ENCODE peak calls at places on chromosomes 3 and 15, in five cellular contexts. H is activated CD8-positive, alpha-beta T cell treated with anti-CD3 and anti-CD28 coated beads for 36 hours; F is Caki2; S is NCI-H1417; W is NCI-H1092. I is an unnamed sample.

GRCh38 chr3:71581451-71581980 is 2.0 kb downstream of the FOXP1 start:
- DNase-seq in H (peak; percentile 34), F (peak; percentile 40), S (peak; percentile 62), W (no peak), I (peak; percentile 67)

GRCh38 chr3:193962986-193963683 is 172.8 kb upstream of the HES1 start:
- DNase-seq in H (no peak), F (no peak), S (no peak), W (no peak), I (no peak)

GRCh38 chr15:63250312-63250965 is 27.0 kb upstream of the APH1B start:
- DNase-seq in H (no peak), F (peak; percentile 21), S (no peak), W (no peak), I (no peak)

GRCh38 chr15:58484794-58485600 is 53.2 kb downstream of the LIPC start:
- DNase-seq in H (peak; percentile 72), F (no peak), S (no peak), W (no peak), I (no peak)

GRCh38 chr3:29203846-29204245 is 77.0 kb upstream of the RBMS3 start:
- DNase-seq in H (no peak), F (no peak), S (no peak), W (no peak), I (no peak)

GRCh38 chr3:170690133-170690981 is 104.5 kb upstream of the SLC7A14 start:
- DNase-seq in H (peak; percentile 68), F (no peak), S (peak; percentile 39), W (peak; percentile 24), I (peak; percentile 72)

GRCh38 chr3:191198480-191198879 is 561 bp upstream of the OSTN start:
- DNase-seq in H (no peak), F (no peak), S (no peak), W (no peak), I (no peak)

GRCh38 chr3:10702961-10703740 is 112.9 kb upstream of the SLC6A11 start:
- DNase-seq in H (peak; percentile 32), F (no peak), S (no peak), W (no peak), I (peak; percentile 88)

GRCh38 chr3:171614318-171614967 is 154.2 kb upstream of the TNIK start:
- DNase-seq in H (peak; percentile 14), F (peak; percentile 35), S (no peak), W (no peak), I (peak; percentile 75)

GRCh38 chr15:92637621-92638020 is 18.0 kb downstream of the FAM174B start:
- DNase-seq in H (no peak), F (no peak), S (peak; percentile 39), W (peak; percentile 43), I (peak; percentile 41)

GRCh38 chr3:185851046-185851445 is 26.2 kb upstream of the IGF2BP2 start:
- DNase-seq in H (no peak), F (no peak), S (no peak), W (no peak), I (no peak)

GRCh38 chr3:73924063-73924462 is 299.3 kb upstream of the PDZRN3 start:
- DNase-seq in H (no peak), F (no peak), S (no peak), W (no peak), I (no peak)

GRCh38 chr3:159762238-159762637 is 226.4 kb upstream of the IL12A start:
- DNase-seq in H (no peak), F (peak; percentile 71), S (no peak), W (no peak), I (no peak)

GRCh38 chr3:76570436-76571057 is 469.4 kb upstream of the ROBO2 start:
- DNase-seq in H (no peak), F (no peak), S (no peak), W (no peak), I (no peak)

GRCh38 chr3:16181361-16181760 is 6.9 kb downstream of the GALNT15 start:
- DNase-seq in H (no peak), F (no peak), S (no peak), W (no peak), I (peak; percentile 44)

GRCh38 chr3:52892625-52893311 is 4.6 kb downstream of the STIMATE start:
- DNase-seq in H (peak; percentile 35), F (no peak), S (no peak), W (no peak), I (no peak)

GRCh38 chr15:91420689-91421088 is 320.6 kb downstream of the SV2B start:
- DNase-seq in H (no peak), F (no peak), S (no peak), W (no peak), I (no peak)

GRCh38 chr15:61518191-61518950 is 289.3 kb upstream of the RORA start:
- DNase-seq in H (no peak), F (no peak), S (no peak), W (no peak), I (no peak)

GRCh38 chr3:12222765-12223485 is 64.2 kb upstream of the TIMP4 start:
- DNase-seq in H (no peak), F (no peak), S (no peak), W (no peak), I (no peak)

GRCh38 chr3:10845839-10846656 is 30.0 kb downstream of the SLC6A11 start:
- DNase-seq in H (no peak), F (no peak), S (no peak), W (no peak), I (no peak)

GRCh38 chr15:69193948-69194827 is 33.8 kb downstream of the GLCE start:
- DNase-seq in H (no peak), F (no peak), S (no peak), W (no peak), I (no peak)

GRCh38 chr3:182715006-182715405 is 78.3 kb upstream of the ATP11B start:
- DNase-seq in H (no peak), F (no peak), S (no peak), W (no peak), I (no peak)

GRCh38 chr3:194512895-194513601 is 26.2 kb upstream of the ATP13A3 start:
- DNase-seq in H (no peak), F (peak; percentile 53), S (peak; percentile 91), W (no peak), I (no peak)

GRCh38 chr3:15326037-15326436 is 6.3 kb downstream of the SH3BP5 start:
- DNase-seq in H (no peak), F (no peak), S (no peak), W (no peak), I (no peak)

GRCh38 chr3:74613060-74613459 is 1.4 kb downstream of the CNTN3 start:
- DNase-seq in H (no peak), F (no peak), S (no peak), W (no peak), I (no peak)

I was measured in ecto neural progenitor cell.